ENCODE peak calls at places on chromosomes 6 and 20, in five cellular contexts. One of them, this sample, is unnamed.
A peak's percentile ranks its signal among the peaks of the same experiment; 100 is the strongest.

GRCh38 chr6:136103101-136103688 is 146.9 kb downstream of the MTFR2 start:
- DNase-seq in pancreas: no peak
- DNase-seq in GM12865: no peak
- DNase-seq in HepG2: no peak
- DNase-seq in lung: no peak
- DNase-seq in this sample: no peak

GRCh38 chr6:150410906-150411305 is 42.1 kb downstream of the IYD start:
- DNase-seq in pancreas: no peak
- DNase-seq in HepG2: no peak
- DNase-seq in GM12865: no peak
- DNase-seq in lung: no peak
- DNase-seq in this sample: no peak

GRCh38 chr20:48930878-48931277 is 9.4 kb downstream of the ARFGEF2 start:
- DNase-seq in lung: no peak
- DNase-seq in HepG2: no peak
- DNase-seq in pancreas: no peak
- DNase-seq in GM12865: no peak
- DNase-seq in this sample: no peak

GRCh38 chr6:318265-318890 is 26.1 kb downstream of the DUSP22 start:
- DNase-seq in pancreas: no peak
- DNase-seq in GM12865: peak; percentile 59
- DNase-seq in HepG2: no peak
- DNase-seq in lung: no peak
- DNase-seq in this sample: no peak

GRCh38 chr6:79646006-79646405 is 14.9 kb downstream of the SH3BGRL2 start:
- DNase-seq in GM12865: peak; percentile 51
- DNase-seq in pancreas: no peak
- DNase-seq in HepG2: no peak
- DNase-seq in lung: no peak
- DNase-seq in this sample: no peak

GRCh38 chr6:132456700-132457143 is 55.4 kb upstream of the MOXD1 start:
- DNase-seq in lung: peak; percentile 30
- DNase-seq in HepG2: no peak
- DNase-seq in GM12865: peak; percentile 86
- DNase-seq in pancreas: no peak
- DNase-seq in this sample: no peak

GRCh38 chr20:53613748-53614147 is 20.1 kb upstream of the ZNF217 start:
- DNase-seq in lung: no peak
- DNase-seq in HepG2: no peak
- DNase-seq in GM12865: no peak
- DNase-seq in pancreas: no peak
- DNase-seq in this sample: no peak

GRCh38 chr6:168964138-168964892 is 289.3 kb downstream of the THBS2 start:
- DNase-seq in pancreas: no peak
- DNase-seq in GM12865: no peak
- DNase-seq in HepG2: no peak
- DNase-seq in lung: no peak
- DNase-seq in this sample: no peak

GRCh38 chr20:818001-818664 is 15.4 kb upstream of the FAM110A start:
- DNase-seq in pancreas: no peak
- DNase-seq in HepG2: no peak
- DNase-seq in lung: no peak
- DNase-seq in GM12865: no peak
- DNase-seq in this sample: no peak

GRCh38 chr20:32521780-32522524 is 63.2 kb downstream of the NOL4L start:
- DNase-seq in lung: peak; percentile 68
- DNase-seq in HepG2: peak; percentile 72
- DNase-seq in pancreas: peak; percentile 87
- DNase-seq in GM12865: peak; percentile 54
- DNase-seq in this sample: peak; percentile 65

GRCh38 chr6:26459023-26459810 is 1.5 kb downstream of the BTN2A1 start:
- DNase-seq in lung: no peak
- DNase-seq in HepG2: no peak
- DNase-seq in pancreas: no peak
- DNase-seq in GM12865: no peak
- DNase-seq in this sample: no peak

GRCh38 chr6:26454641-26455040 is 3.1 kb upstream of the BTN2A1 start:
- DNase-seq in pancreas: no peak
- DNase-seq in lung: no peak
- DNase-seq in HepG2: no peak
- DNase-seq in GM12865: no peak
- DNase-seq in this sample: no peak

GRCh38 chr6:26457407-26457795 is 354 bp upstream of the BTN2A1 start:
- DNase-seq in lung: peak; percentile 36
- DNase-seq in pancreas: no peak
- DNase-seq in GM12865: no peak
- DNase-seq in HepG2: no peak
- DNase-seq in this sample: no peak

GRCh38 chr6:26455357-26455970 is 2.3 kb upstream of the BTN2A1 start:
- DNase-seq in GM12865: no peak
- DNase-seq in HepG2: no peak
- DNase-seq in pancreas: no peak
- DNase-seq in lung: no peak
- DNase-seq in this sample: no peak

GRCh38 chr6:26457796-26458688 is at the start of gene BTN2A1:
- DNase-seq in GM12865: peak; percentile 90
- DNase-seq in HepG2: peak; percentile 94
- DNase-seq in pancreas: peak; percentile 73
- DNase-seq in lung: peak; percentile 85
- DNase-seq in this sample: peak; percentile 54
- TF ChIP-seq CTCF in GM12865: no peak
- TF ChIP-seq CTCF in HepG2: peak; percentile 57
- TF ChIP-seq CTCF in pancreas: no peak
- TF ChIP-seq CTCF in lung: no peak
- TF ChIP-seq CTCF in this sample: no peak

GRCh38 chr20:60087563-60088105 is 129.4 kb downstream of the CDH26 start:
- DNase-seq in lung: no peak
- DNase-seq in pancreas: no peak
- DNase-seq in GM12865: no peak
- DNase-seq in HepG2: no peak
- DNase-seq in this sample: no peak

GRCh38 chr20:60080401-60080800 is 122.2 kb downstream of the CDH26 start:
- DNase-seq in lung: no peak
- DNase-seq in pancreas: no peak
- DNase-seq in HepG2: no peak
- DNase-seq in GM12865: no peak
- DNase-seq in this sample: no peak

GRCh38 chr20:60088236-60088635 is 130.0 kb downstream of the CDH26 start:
- DNase-seq in lung: no peak
- DNase-seq in pancreas: no peak
- DNase-seq in GM12865: no peak
- DNase-seq in HepG2: no peak
- DNase-seq in this sample: no peak

GRCh38 chr20:60086936-60087562 is 128.8 kb downstream of the CDH26 start:
- DNase-seq in GM12865: no peak
- DNase-seq in HepG2: no peak
- DNase-seq in lung: no peak
- DNase-seq in pancreas: no peak
- DNase-seq in this sample: no peak

DNA sequence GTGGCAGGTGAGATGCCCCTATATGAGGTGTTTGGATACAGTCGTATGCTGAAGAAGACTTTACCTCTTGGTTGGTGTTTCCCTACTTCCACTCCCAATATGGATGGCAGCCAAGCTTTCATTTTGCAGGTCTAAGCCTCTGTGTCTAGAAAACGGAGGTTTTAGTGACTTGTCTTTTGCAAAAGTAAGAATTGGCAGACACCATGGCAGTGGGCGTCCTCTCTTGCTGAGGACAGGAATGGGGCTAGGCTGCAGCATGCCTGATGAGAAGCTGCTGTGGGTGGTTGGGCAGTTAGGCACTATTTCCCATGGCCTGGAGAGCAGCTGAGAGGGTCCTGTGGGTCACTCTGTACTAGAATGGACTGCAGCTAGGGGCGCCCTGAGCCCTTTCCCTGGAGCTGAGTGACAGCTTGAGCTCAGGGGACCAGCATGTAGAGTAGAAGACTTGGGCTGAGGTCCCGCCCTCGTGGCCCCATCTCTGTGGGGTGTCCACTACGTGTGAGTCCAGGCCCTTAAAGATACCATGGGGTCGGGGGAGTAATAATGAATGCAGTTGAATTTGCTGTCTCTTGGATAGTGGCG is 127.4 kb downstream of the CDH26 start:
- DNase-seq in lung: no peak
- DNase-seq in HepG2: no peak
- DNase-seq in GM12865: no peak
- DNase-seq in pancreas: no peak
- DNase-seq in this sample: no peak
- TF ChIP-seq CTCF in lung: no peak
- TF ChIP-seq CTCF in HepG2: no peak
- TF ChIP-seq CTCF in GM12865: no peak
- TF ChIP-seq CTCF in pancreas: no peak
- TF ChIP-seq CTCF in this sample: no peak

GRCh38 chr6:12147557-12148316 is 135.6 kb downstream of the HIVEP1 start:
- DNase-seq in pancreas: no peak
- DNase-seq in HepG2: no peak
- DNase-seq in lung: no peak
- DNase-seq in GM12865: no peak
- DNase-seq in this sample: no peak
- TF ChIP-seq CTCF in pancreas: no peak
- TF ChIP-seq CTCF in HepG2: no peak
- TF ChIP-seq CTCF in lung: no peak
- TF ChIP-seq CTCF in GM12865: no peak
- TF ChIP-seq CTCF in this sample: no peak

GRCh38 chr6:4297348-4297747 is 162.0 kb upstream of the ECI2 start:
- DNase-seq in GM12865: no peak
- DNase-seq in pancreas: no peak
- DNase-seq in HepG2: no peak
- DNase-seq in lung: peak; percentile 47
- DNase-seq in this sample: no peak
- TF ChIP-seq CTCF in GM12865: no peak
- TF ChIP-seq CTCF in pancreas: no peak
- TF ChIP-seq CTCF in HepG2: no peak
- TF ChIP-seq CTCF in lung: no peak
- TF ChIP-seq CTCF in this sample: no peak